ENCODE peak calls at places on chromosome 19, in seven cellular contexts. One of them, this sample, is unnamed.

GRCh38 chr19:46880440-46880839 is 19.6 kb downstream of the ARHGAP35 start:
- DNase-seq in tibial nerve: no peak
- DNase-seq in CD4-positive, alpha-beta T cell: no peak
- DNase-seq in Panc1: no peak
- DNase-seq in fibroblast of mammary gland: no peak
- DNase-seq in transverse colon: no peak
- DNase-seq in brain microvascular endothelial cell: no peak
- DNase-seq in this sample: no peak

GRCh38 chr19:30877591-30878230 is 471.5 kb downstream of the TSHZ3 start:
- DNase-seq in fibroblast of mammary gland: no peak
- DNase-seq in CD4-positive, alpha-beta T cell: no peak
- DNase-seq in tibial nerve: peak
- DNase-seq in brain microvascular endothelial cell: no peak
- DNase-seq in transverse colon: no peak
- DNase-seq in Panc1: no peak
- DNase-seq in this sample: peak

GRCh38 chr19:55173717-55174409 is 6.2 kb downstream of the SYT5 start:
- DNase-seq in fibroblast of mammary gland: peak
- DNase-seq in Panc1: peak
- DNase-seq in transverse colon: peak
- DNase-seq in tibial nerve: no peak
- DNase-seq in CD4-positive, alpha-beta T cell: no peak
- DNase-seq in brain microvascular endothelial cell: peak
- DNase-seq in this sample: no peak

GRCh38 chr19:56764296-56764695 is 76.2 kb downstream of the PEG3 start:
- DNase-seq in brain microvascular endothelial cell: no peak
- DNase-seq in tibial nerve: no peak
- DNase-seq in Panc1: no peak
- DNase-seq in transverse colon: no peak
- DNase-seq in fibroblast of mammary gland: no peak
- DNase-seq in CD4-positive, alpha-beta T cell: no peak
- DNase-seq in this sample: no peak

GRCh38 chr19:6551607-6552450 is 21.0 kb downstream of the TNFSF9 start:
- DNase-seq in fibroblast of mammary gland: peak
- DNase-seq in transverse colon: peak
- DNase-seq in CD4-positive, alpha-beta T cell: peak
- DNase-seq in tibial nerve: no peak
- DNase-seq in brain microvascular endothelial cell: no peak
- DNase-seq in Panc1: no peak
- DNase-seq in this sample: no peak

GRCh38 chr19:4375620-4376228 is 24.6 kb downstream of the SH3GL1 start:
- DNase-seq in CD4-positive, alpha-beta T cell: no peak
- DNase-seq in Panc1: no peak
- DNase-seq in transverse colon: peak
- DNase-seq in fibroblast of mammary gland: peak
- DNase-seq in brain microvascular endothelial cell: peak
- DNase-seq in tibial nerve: no peak
- DNase-seq in this sample: no peak

GRCh38 chr19:50357178-50358100 is 8.0 kb downstream of the NAPSA start:
- DNase-seq in CD4-positive, alpha-beta T cell: peak
- DNase-seq in tibial nerve: peak
- DNase-seq in fibroblast of mammary gland: peak
- DNase-seq in transverse colon: peak
- DNase-seq in brain microvascular endothelial cell: peak
- DNase-seq in Panc1: no peak
- DNase-seq in this sample: peak

GRCh38 chr19:8607386-8607785 is 3.1 kb downstream of the ADAMTS10 start:
- DNase-seq in CD4-positive, alpha-beta T cell: no peak
- DNase-seq in Panc1: no peak
- DNase-seq in brain microvascular endothelial cell: peak
- DNase-seq in transverse colon: no peak
- DNase-seq in fibroblast of mammary gland: peak
- DNase-seq in tibial nerve: no peak
- DNase-seq in this sample: no peak

GRCh38 chr19:3801412-3802096 is 15.4 kb upstream of the MATK start:
- DNase-seq in tibial nerve: no peak
- DNase-seq in fibroblast of mammary gland: no peak
- DNase-seq in CD4-positive, alpha-beta T cell: peak
- DNase-seq in brain microvascular endothelial cell: peak
- DNase-seq in transverse colon: peak
- DNase-seq in Panc1: no peak
- DNase-seq in this sample: no peak

GRCh38 chr19:42352216-42352892 is 26.9 kb downstream of the MEGF8 start:
- DNase-seq in tibial nerve: no peak
- DNase-seq in transverse colon: no peak
- DNase-seq in brain microvascular endothelial cell: peak
- DNase-seq in Panc1: no peak
- DNase-seq in CD4-positive, alpha-beta T cell: no peak
- DNase-seq in fibroblast of mammary gland: no peak
- DNase-seq in this sample: no peak

GRCh38 chr19:46299004-46299509 is 2.2 kb downstream of the HIF3A start:
- DNase-seq in fibroblast of mammary gland: peak
- DNase-seq in tibial nerve: peak
- DNase-seq in CD4-positive, alpha-beta T cell: no peak
- DNase-seq in brain microvascular endothelial cell: peak
- DNase-seq in Panc1: no peak
- DNase-seq in transverse colon: peak
- DNase-seq in this sample: no peak

GRCh38 chr19:38538386-38538785 is 79.4 kb downstream of the MAP4K1 start:
- DNase-seq in transverse colon: no peak
- DNase-seq in brain microvascular endothelial cell: no peak
- DNase-seq in tibial nerve: no peak
- DNase-seq in fibroblast of mammary gland: no peak
- DNase-seq in Panc1: no peak
- DNase-seq in CD4-positive, alpha-beta T cell: no peak
- DNase-seq in this sample: no peak

GRCh38 chr19:7468840-7469239 is 20.0 kb downstream of the PEX11G start:
- DNase-seq in CD4-positive, alpha-beta T cell: no peak
- DNase-seq in transverse colon: no peak
- DNase-seq in brain microvascular endothelial cell: no peak
- DNase-seq in Panc1: no peak
- DNase-seq in fibroblast of mammary gland: no peak
- DNase-seq in tibial nerve: no peak
- DNase-seq in this sample: no peak

GRCh38 chr19:41911889-41912731 is 16.1 kb downstream of the ERFL start:
- DNase-seq in fibroblast of mammary gland: no peak
- DNase-seq in transverse colon: no peak
- DNase-seq in brain microvascular endothelial cell: no peak
- DNase-seq in CD4-positive, alpha-beta T cell: no peak
- DNase-seq in tibial nerve: no peak
- DNase-seq in Panc1: no peak
- DNase-seq in this sample: no peak

GRCh38 chr19:33227242-33227650 is 1.6 kb upstream of the SLC7A10 start:
- DNase-seq in CD4-positive, alpha-beta T cell: no peak
- DNase-seq in tibial nerve: no peak
- DNase-seq in brain microvascular endothelial cell: peak
- DNase-seq in fibroblast of mammary gland: peak
- DNase-seq in Panc1: no peak
- DNase-seq in transverse colon: no peak
- DNase-seq in this sample: no peak

GRCh38 chr19:11693505-11694499 is 44.9 kb downstream of the ZNF823 start:
- DNase-seq in CD4-positive, alpha-beta T cell: no peak
- DNase-seq in Panc1: no peak
- DNase-seq in brain microvascular endothelial cell: peak
- DNase-seq in tibial nerve: no peak
- DNase-seq in transverse colon: no peak
- DNase-seq in fibroblast of mammary gland: peak
- DNase-seq in this sample: no peak
- TF ChIP-seq CTCF in CD4-positive, alpha-beta T cell: no peak
- TF ChIP-seq CTCF in Panc1: no peak
- TF ChIP-seq CTCF in brain microvascular endothelial cell: no peak
- TF ChIP-seq CTCF in tibial nerve: no peak
- TF ChIP-seq CTCF in transverse colon: peak
- TF ChIP-seq CTCF in fibroblast of mammary gland: no peak
- TF ChIP-seq CTCF in this sample: no peak

GRCh38 chr19:35830986-35831385 is 18.3 kb upstream of the PRODH2 start:
- DNase-seq in brain microvascular endothelial cell: no peak
- DNase-seq in Panc1: no peak
- DNase-seq in transverse colon: no peak
- DNase-seq in CD4-positive, alpha-beta T cell: no peak
- DNase-seq in tibial nerve: no peak
- DNase-seq in fibroblast of mammary gland: no peak
- DNase-seq in this sample: no peak

GRCh38 chr19:35828694-35829301 is 16.2 kb upstream of the PRODH2 start:
- DNase-seq in Panc1: no peak
- DNase-seq in transverse colon: peak
- DNase-seq in tibial nerve: peak
- DNase-seq in CD4-positive, alpha-beta T cell: peak
- DNase-seq in fibroblast of mammary gland: peak
- DNase-seq in brain microvascular endothelial cell: peak
- DNase-seq in this sample: no peak

GRCh38 chr19:35833972-35834371 is 18.3 kb downstream of the NPHS1 start:
- DNase-seq in Panc1: no peak
- DNase-seq in fibroblast of mammary gland: no peak
- DNase-seq in tibial nerve: no peak
- DNase-seq in brain microvascular endothelial cell: no peak
- DNase-seq in transverse colon: no peak
- DNase-seq in CD4-positive, alpha-beta T cell: no peak
- DNase-seq in this sample: no peak

GRCh38 chr19:35832054-35832453 is 19.4 kb upstream of the PRODH2 start:
- DNase-seq in brain microvascular endothelial cell: no peak
- DNase-seq in tibial nerve: no peak
- DNase-seq in transverse colon: no peak
- DNase-seq in Panc1: no peak
- DNase-seq in CD4-positive, alpha-beta T cell: no peak
- DNase-seq in fibroblast of mammary gland: no peak
- DNase-seq in this sample: no peak
- TF ChIP-seq CTCF in brain microvascular endothelial cell: no peak
- TF ChIP-seq CTCF in tibial nerve: no peak
- TF ChIP-seq CTCF in transverse colon: no peak
- TF ChIP-seq CTCF in Panc1: no peak
- TF ChIP-seq CTCF in CD4-positive, alpha-beta T cell: no peak
- TF ChIP-seq CTCF in fibroblast of mammary gland: no peak
- TF ChIP-seq CTCF in this sample: no peak

DNA sequence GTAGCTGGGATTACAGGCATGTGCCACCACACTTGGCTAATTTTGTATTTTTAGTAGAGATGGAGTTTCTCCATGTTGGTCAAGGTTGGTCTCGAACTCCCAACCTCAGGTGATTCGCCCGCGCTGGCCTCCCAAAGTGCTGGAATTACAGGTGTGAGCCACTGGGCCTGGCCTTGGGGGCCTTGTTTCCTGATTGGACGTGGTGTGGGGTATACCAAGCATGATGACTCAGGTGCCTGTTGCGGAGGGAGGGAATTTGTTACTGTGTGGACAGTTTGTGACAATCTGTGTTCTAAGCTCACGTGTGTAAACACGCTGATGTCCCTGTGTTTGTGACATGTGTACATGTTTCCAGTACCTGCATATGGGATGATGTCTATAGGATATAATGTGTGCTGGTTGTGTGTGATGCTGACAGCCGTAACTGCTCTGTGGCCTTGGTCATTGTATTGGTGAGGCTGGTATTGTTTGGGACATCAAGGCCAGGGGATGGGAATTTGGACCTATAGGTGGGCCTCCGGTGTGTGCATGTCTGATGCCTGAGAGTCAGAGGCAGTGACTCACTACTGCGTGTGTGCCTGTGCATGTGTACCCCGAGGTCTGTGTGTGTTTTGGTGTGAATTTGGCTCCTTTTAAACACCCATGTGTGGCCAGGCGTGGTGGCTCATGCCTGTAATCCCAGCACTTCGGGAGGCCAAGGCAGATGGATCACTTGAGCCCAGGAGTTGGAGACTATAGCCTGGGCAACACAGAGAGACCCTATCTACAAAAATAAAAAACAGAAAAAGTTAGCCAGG is 1.6 kb upstream of the EGLN2 start:
- DNase-seq in transverse colon: no peak
- DNase-seq in tibial nerve: no peak
- DNase-seq in fibroblast of mammary gland: no peak
- DNase-seq in CD4-positive, alpha-beta T cell: no peak
- DNase-seq in Panc1: no peak
- DNase-seq in brain microvascular endothelial cell: no peak
- DNase-seq in this sample: no peak
- TF ChIP-seq CTCF in transverse colon: no peak
- TF ChIP-seq CTCF in tibial nerve: no peak
- TF ChIP-seq CTCF in fibroblast of mammary gland: no peak
- TF ChIP-seq CTCF in CD4-positive, alpha-beta T cell: no peak
- TF ChIP-seq CTCF in Panc1: no peak
- TF ChIP-seq CTCF in brain microvascular endothelial cell: no peak
- TF ChIP-seq CTCF in this sample: no peak

DNA sequence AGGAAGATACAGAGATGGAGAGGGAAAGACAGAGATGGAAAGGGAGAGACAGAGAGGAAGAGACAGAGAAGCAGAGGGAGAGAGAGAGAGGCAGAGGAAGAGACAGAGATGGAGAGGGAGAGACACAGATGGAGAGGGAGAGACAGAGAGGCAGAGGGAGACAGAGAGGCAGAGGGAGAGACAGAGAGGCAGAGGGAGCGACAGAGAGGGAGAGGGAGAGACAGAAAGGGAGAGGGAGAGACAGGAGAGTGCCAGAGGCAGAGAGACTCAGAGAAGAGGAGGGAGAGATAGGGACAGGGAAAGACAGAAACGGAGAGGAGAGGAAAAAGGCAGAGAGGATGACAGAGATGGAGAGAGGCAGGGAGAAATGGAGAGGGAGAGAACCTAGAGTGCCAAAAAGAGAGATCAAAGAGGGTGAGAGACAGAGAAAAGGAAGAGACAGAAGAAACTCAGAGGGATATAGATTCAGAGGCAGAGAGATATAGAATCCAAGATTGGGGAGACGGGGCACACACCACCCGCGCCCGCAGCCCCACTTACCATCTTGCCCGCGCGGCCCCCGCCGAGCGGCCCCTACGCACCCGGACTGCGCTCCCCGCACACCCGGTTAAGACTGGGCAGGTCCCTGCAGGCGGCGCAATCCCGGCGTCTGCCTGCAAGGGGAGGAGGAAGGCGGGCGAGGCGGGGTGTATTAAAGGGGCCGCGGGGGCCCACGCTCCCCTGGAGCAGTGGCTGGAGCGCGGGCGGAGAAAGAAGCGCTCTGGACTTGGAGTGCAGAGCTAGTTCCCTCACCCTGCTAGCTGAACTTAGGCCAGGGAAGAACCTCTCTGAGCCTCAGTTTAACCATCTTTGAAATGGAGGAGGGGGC is 10.7 kb downstream of the TM6SF2 start:
- DNase-seq in fibroblast of mammary gland: no peak
- DNase-seq in brain microvascular endothelial cell: no peak
- DNase-seq in Panc1: no peak
- DNase-seq in transverse colon: no peak
- DNase-seq in tibial nerve: no peak
- DNase-seq in CD4-positive, alpha-beta T cell: no peak
- DNase-seq in this sample: no peak
- TF ChIP-seq CTCF in fibroblast of mammary gland: no peak
- TF ChIP-seq CTCF in brain microvascular endothelial cell: no peak
- TF ChIP-seq CTCF in Panc1: no peak
- TF ChIP-seq CTCF in transverse colon: no peak
- TF ChIP-seq CTCF in tibial nerve: no peak
- TF ChIP-seq CTCF in CD4-positive, alpha-beta T cell: no peak
- TF ChIP-seq CTCF in this sample: no peak